ENCODE peak calls at places on chromosomes 11 and 22, in five cellular contexts. G, L, B, U and A are unnamed samples.
A peak's percentile ranks its signal among the peaks of the same experiment; 100 is the strongest.

GRCh38 chr11:92082652-92083051 is 142.0 kb upstream of the FAT3 start:
- DNase-seq in G (no peak), L (no peak), B (no peak), U (no peak), A (no peak)

GRCh38 chr22:27757928-27758525 is 43.5 kb downstream of the MN1 start:
- DNase-seq in G (no peak), L (no peak), B (no peak), U (no peak), A (no peak)

GRCh38 chr11:96097844-96098421 is 174.0 kb upstream of the MTMR2 start:
- DNase-seq in G (no peak), L (peak; percentile 66), B (no peak), U (no peak), A (no peak)

GRCh38 chr22:20206709-20207215 is 55.9 kb upstream of the CCDC188 start:
- DNase-seq in G (no peak), L (peak; percentile 62), B (no peak), U (no peak), A (no peak)

GRCh38 chr11:73797457-73797856 is 9.8 kb downstream of the MRPL48 start:
- DNase-seq in G (no peak), L (no peak), B (no peak), U (no peak), A (no peak)

GRCh38 chr11:128894296-128894681 is 3.1 kb downstream of the KCNJ5 start:
- DNase-seq in G (no peak), L (no peak), B (no peak), U (no peak), A (no peak)

GRCh38 chr11:8219257-8220021 is 44.2 kb downstream of the LMO1 start:
- DNase-seq in G (peak; percentile 48), L (peak; percentile 29), B (peak; percentile 67), U (no peak), A (peak; percentile 18)

GRCh38 chr11:76604652-76605241 is 65.8 kb downstream of the LRRC32 start:
- DNase-seq in G (no peak), L (no peak), B (peak; percentile 80), U (no peak), A (no peak)

GRCh38 chr11:75474240-75474639 is 41.2 kb upstream of the KLHL35 start:
- DNase-seq in G (no peak), L (no peak), B (no peak), U (no peak), A (no peak)

GRCh38 chr22:50435701-50436115 is 39.1 kb downstream of the SBF1 start:
- DNase-seq in G (no peak), L (no peak), B (no peak), U (no peak), A (no peak)

GRCh38 chr22:47249370-47249928 is 487.0 kb downstream of the TBC1D22A start:
- DNase-seq in G (no peak), L (no peak), B (no peak), U (no peak), A (no peak)

GRCh38 chr11:67281552-67282150 is 7.5 kb upstream of the ANKRD13D start:
- DNase-seq in G (no peak), L (no peak), B (no peak), U (no peak), A (no peak)

GRCh38 chr11:120909676-120910215 is 114.2 kb upstream of the TBCEL start:
- DNase-seq in G (no peak), L (no peak), B (no peak), U (no peak), A (no peak)

GRCh38 chr22:49158741-49159564 is 668.7 kb downstream of the BRD1 start:
- DNase-seq in G (no peak), L (no peak), B (no peak), U (no peak), A (no peak)

GRCh38 chr11:113806403-113806802 is 26.8 kb downstream of the CLDN25 start:
- DNase-seq in G (no peak), L (peak; percentile 9), B (peak; percentile 15), U (no peak), A (no peak)

GRCh38 chr22:47000888-47001287 is 238.4 kb downstream of the TBC1D22A start:
- DNase-seq in G (no peak), L (no peak), B (no peak), U (no peak), A (no peak)

GRCh38 chr11:20672575-20672974 is 3.2 kb downstream of the NELL1 start:
- DNase-seq in G (no peak), L (no peak), B (no peak), U (no peak), A (peak; percentile 53)

GRCh38 chr11:97739892-97740782 is 1280.6 kb upstream of the CNTN5 start:
- DNase-seq in G (no peak), L (no peak), B (no peak), U (no peak), A (no peak)

GRCh38 chr22:24697141-24697540 is 77.4 kb downstream of the PIWIL3 start:
- DNase-seq in G (no peak), L (no peak), B (no peak), U (no peak), A (no peak)

GRCh38 chr22:45007247-45007945 is 2.4 kb downstream of the PHF21B start:
- DNase-seq in G (no peak), L (no peak), B (peak; percentile 56), U (no peak), A (no peak)

GRCh38 chr11:27933992-27934829 is 173.7 kb downstream of the KIF18A start:
- DNase-seq in G (no peak), L (peak; percentile 99), B (peak; percentile 75), U (no peak), A (no peak)

GRCh38 chr11:38990841-38991240 is 2392.8 kb upstream of the RAG2 start:
- DNase-seq in G (no peak), L (no peak), B (no peak), U (no peak), A (no peak)

GRCh38 chr11:128903248-128904041 is 12.3 kb downstream of the KCNJ5 start:
- DNase-seq in G (no peak), L (peak; percentile 12), B (no peak), U (no peak), A (no peak)

GRCh38 chr11:9761441-9761945 is 97.6 kb downstream of the SWAP70 start:
- DNase-seq in G (no peak), L (no peak), B (no peak), U (no peak), A (no peak)

GRCh38 chr11:2584812-2585565 is 114.8 kb downstream of the KCNQ1OT1 start:
- DNase-seq in G (peak; percentile 6), L (no peak), B (peak; percentile 2), U (no peak), A (no peak)

GRCh38 chr22:33921576-33922181 is 1.4 kb upstream of the LARGE1 start:
- DNase-seq in G (peak; percentile 53), L (no peak), B (peak; percentile 78), U (no peak), A (peak; percentile 37)

GRCh38 chr11:2207773-2208621 is 36.4 kb upstream of the TH start:
- DNase-seq in G (no peak), L (no peak), B (no peak), U (no peak), A (no peak)

GRCh38 chr22:46661221-46661851 is 41.1 kb downstream of the GRAMD4 start:
- DNase-seq in G (no peak), L (peak; percentile 7), B (no peak), U (peak; percentile 41), A (no peak)